ENCODE peak calls at places on chromosomes 12 and 14, in six cellular contexts. C, B, O, G, U and D are unnamed samples.

GRCh38 chr12:54126696-54127537 is 61.9 kb downstream of the SMUG1 start:
- DNase-seq in O (no peak), G (peak; percentile 67), C (no peak), U (no peak), B (peak; percentile 66), D (no peak)

GRCh38 chr12:29073631-29074239 is 75.3 kb upstream of the FAR2 start:
- DNase-seq in U (peak; percentile 82), G (peak; percentile 43), B (no peak), O (peak; percentile 57), C (peak; percentile 34), D (peak; percentile 6)

GRCh38 chr12:85866929-85867776 is 6.9 kb upstream of the NTS start:
- DNase-seq in C (peak; percentile 43), G (peak; percentile 33), B (no peak), U (peak; percentile 87), O (peak; percentile 47), D (peak; percentile 45)

GRCh38 chr12:116201908-116202307 is 75.6 kb downstream of the MED13L start:
- DNase-seq in G (no peak), O (no peak), B (no peak), U (no peak), C (no peak), D (no peak)

GRCh38 chr12:75981247-75981646 is 50.3 kb downstream of the PHLDA1 start:
- DNase-seq in O (no peak), G (no peak), U (no peak), B (no peak), C (no peak), D (no peak)

GRCh38 chr12:132310181-132311040 is 19.0 kb downstream of the GALNT9 start:
- DNase-seq in U (no peak), G (no peak), C (no peak), B (no peak), O (no peak), D (no peak)

GRCh38 chr14:24839617-24840203 is 205.7 kb upstream of the GZMB start:
- DNase-seq in U (peak; percentile 25), B (no peak), G (no peak), O (no peak), C (no peak), D (no peak)

GRCh38 chr12:65685514-65685913 is 138.8 kb upstream of the HMGA2 start:
- DNase-seq in C (peak; percentile 16), O (peak; percentile 30), B (no peak), G (peak; percentile 61), U (peak; percentile 60), D (no peak)

GRCh38 chr12:91687052-91688017 is 458.3 kb downstream of the BTG1 start:
- DNase-seq in O (peak; percentile 71), C (peak; percentile 14), B (no peak), U (peak; percentile 47), G (no peak), D (no peak)

GRCh38 chr12:74889563-74890236 is 319.9 kb downstream of the KCNC2 start:
- DNase-seq in C (no peak), G (peak; percentile 28), B (no peak), O (peak; percentile 51), U (peak; percentile 85), D (no peak)

GRCh38 chr12:108570743-108571603 is 8.6 kb downstream of the ISCU start:
- DNase-seq in O (peak; percentile 18), G (peak; percentile 66), U (peak; percentile 11), B (no peak), C (no peak), D (no peak)

GRCh38 chr14:69792887-69793421 is 4.1 kb downstream of the SLC10A1 start:
- DNase-seq in U (no peak), B (no peak), O (no peak), C (no peak), G (no peak), D (no peak)

GRCh38 chr12:78865297-78865955 is 852 bp downstream of the SYT1 start:
- DNase-seq in C (no peak), G (no peak), U (no peak), O (no peak), B (no peak), D (no peak)

GRCh38 chr12:120495189-120495722 is 657 bp upstream of the DYNLL1 start:
- DNase-seq in C (no peak), O (no peak), G (no peak), B (no peak), U (no peak), D (no peak)

GRCh38 chr12:105738036-105738435 is 400.7 kb downstream of the NUAK1 start:
- DNase-seq in G (peak; percentile 24), B (no peak), U (no peak), O (no peak), C (no peak), D (no peak)